ENCODE peak calls at places on chromosomes 3 and 15, in nine cellular contexts. One of them, this sample, is unnamed.

GRCh38 chr15:40412095-40412759 is 6.6 kb downstream of the IVD start:
- DNase-seq in NCI-H1092: no peak
- DNase-seq in psoas muscle: no peak
- DNase-seq in stimulated activated CD4-positive, alpha-beta T cell treated with anti-CD3 and anti-CD28 coated beads, Interleukin-1b, Interleukin-23, amount 100 ng/mL, for 1 hour: no peak
- DNase-seq in fibroblast of pulmonary artery: no peak
- DNase-seq in NCI-H2107: no peak
- DNase-seq in frontal cortex: no peak
- DNase-seq in activated CD8-positive, alpha-beta T cell treated with anti-CD3 and anti-CD28 coated beads for 36 hours: no peak
- DNase-seq in RPMI8226: no peak
- DNase-seq in this sample: no peak

GRCh38 chr3:171227828-171228227 is 201.3 kb upstream of the SLC2A2 start:
- DNase-seq in NCI-H1092: no peak
- DNase-seq in psoas muscle: no peak
- DNase-seq in stimulated activated CD4-positive, alpha-beta T cell treated with anti-CD3 and anti-CD28 coated beads, Interleukin-1b, Interleukin-23, amount 100 ng/mL, for 1 hour: no peak
- DNase-seq in fibroblast of pulmonary artery: no peak
- DNase-seq in NCI-H2107: no peak
- DNase-seq in frontal cortex: no peak
- DNase-seq in activated CD8-positive, alpha-beta T cell treated with anti-CD3 and anti-CD28 coated beads for 36 hours: no peak
- DNase-seq in RPMI8226: no peak
- DNase-seq in this sample: no peak

GRCh38 chr3:18134386-18135082 is 290.6 kb downstream of the SATB1 start:
- DNase-seq in NCI-H1092: no peak
- DNase-seq in psoas muscle: no peak
- DNase-seq in stimulated activated CD4-positive, alpha-beta T cell treated with anti-CD3 and anti-CD28 coated beads, Interleukin-1b, Interleukin-23, amount 100 ng/mL, for 1 hour: no peak
- DNase-seq in fibroblast of pulmonary artery: peak; percentile 75
- DNase-seq in NCI-H2107: no peak
- DNase-seq in frontal cortex: no peak
- DNase-seq in activated CD8-positive, alpha-beta T cell treated with anti-CD3 and anti-CD28 coated beads for 36 hours: no peak
- DNase-seq in RPMI8226: no peak
- DNase-seq in this sample: no peak

GRCh38 chr15:20294651-20295237 is 246.9 kb downstream of the GOLGA6L6 start:
- DNase-seq in NCI-H1092: no peak
- DNase-seq in psoas muscle: no peak
- DNase-seq in stimulated activated CD4-positive, alpha-beta T cell treated with anti-CD3 and anti-CD28 coated beads, Interleukin-1b, Interleukin-23, amount 100 ng/mL, for 1 hour: no peak
- DNase-seq in fibroblast of pulmonary artery: no peak
- DNase-seq in NCI-H2107: no peak
- DNase-seq in frontal cortex: no peak
- DNase-seq in activated CD8-positive, alpha-beta T cell treated with anti-CD3 and anti-CD28 coated beads for 36 hours: no peak
- DNase-seq in RPMI8226: no peak
- DNase-seq in this sample: no peak

GRCh38 chr15:41115652-41116115 is 396 bp downstream of the INO80 start:
- DNase-seq in NCI-H1092: no peak
- DNase-seq in psoas muscle: peak; percentile 78
- DNase-seq in stimulated activated CD4-positive, alpha-beta T cell treated with anti-CD3 and anti-CD28 coated beads, Interleukin-1b, Interleukin-23, amount 100 ng/mL, for 1 hour: peak; percentile 20
- DNase-seq in fibroblast of pulmonary artery: peak; percentile 61
- DNase-seq in NCI-H2107: no peak
- DNase-seq in frontal cortex: peak; percentile 44
- DNase-seq in activated CD8-positive, alpha-beta T cell treated with anti-CD3 and anti-CD28 coated beads for 36 hours: peak; percentile 82
- DNase-seq in RPMI8226: peak; percentile 77
- DNase-seq in this sample: peak; percentile 61

GRCh38 chr15:88904808-88905327 is 8.3 kb downstream of the MFGE8 start:
- DNase-seq in NCI-H1092: peak; percentile 24
- DNase-seq in psoas muscle: peak; percentile 81
- DNase-seq in stimulated activated CD4-positive, alpha-beta T cell treated with anti-CD3 and anti-CD28 coated beads, Interleukin-1b, Interleukin-23, amount 100 ng/mL, for 1 hour: peak; percentile 93
- DNase-seq in fibroblast of pulmonary artery: peak; percentile 81
- DNase-seq in NCI-H2107: no peak
- DNase-seq in frontal cortex: peak; percentile 73
- DNase-seq in activated CD8-positive, alpha-beta T cell treated with anti-CD3 and anti-CD28 coated beads for 36 hours: peak; percentile 96
- DNase-seq in RPMI8226: peak; percentile 89
- DNase-seq in this sample: peak; percentile 88

GRCh38 chr15:100781061-100781960 is 98.3 kb upstream of the ALDH1A3 start:
- DNase-seq in NCI-H1092: no peak
- DNase-seq in psoas muscle: no peak
- DNase-seq in stimulated activated CD4-positive, alpha-beta T cell treated with anti-CD3 and anti-CD28 coated beads, Interleukin-1b, Interleukin-23, amount 100 ng/mL, for 1 hour: no peak
- DNase-seq in fibroblast of pulmonary artery: no peak
- DNase-seq in NCI-H2107: no peak
- DNase-seq in frontal cortex: no peak
- DNase-seq in activated CD8-positive, alpha-beta T cell treated with anti-CD3 and anti-CD28 coated beads for 36 hours: no peak
- DNase-seq in RPMI8226: no peak
- DNase-seq in this sample: no peak

GRCh38 chr15:88894819-88895767 is at the start of gene HAPLN3:
- DNase-seq in NCI-H1092: no peak
- DNase-seq in psoas muscle: peak; percentile 51
- DNase-seq in stimulated activated CD4-positive, alpha-beta T cell treated with anti-CD3 and anti-CD28 coated beads, Interleukin-1b, Interleukin-23, amount 100 ng/mL, for 1 hour: no peak
- DNase-seq in fibroblast of pulmonary artery: peak; percentile 40
- DNase-seq in NCI-H2107: no peak
- DNase-seq in frontal cortex: no peak
- DNase-seq in activated CD8-positive, alpha-beta T cell treated with anti-CD3 and anti-CD28 coated beads for 36 hours: peak; percentile 86
- DNase-seq in RPMI8226: peak; percentile 72
- DNase-seq in this sample: peak; percentile 39

GRCh38 chr3:129501630-129502029 is 26.8 kb upstream of the RHO start:
- DNase-seq in NCI-H1092: no peak
- DNase-seq in psoas muscle: no peak
- DNase-seq in stimulated activated CD4-positive, alpha-beta T cell treated with anti-CD3 and anti-CD28 coated beads, Interleukin-1b, Interleukin-23, amount 100 ng/mL, for 1 hour: no peak
- DNase-seq in fibroblast of pulmonary artery: no peak
- DNase-seq in NCI-H2107: no peak
- DNase-seq in frontal cortex: no peak
- DNase-seq in activated CD8-positive, alpha-beta T cell treated with anti-CD3 and anti-CD28 coated beads for 36 hours: no peak
- DNase-seq in RPMI8226: no peak
- DNase-seq in this sample: no peak

GRCh38 chr3:42763023-42763422 is 10.0 kb downstream of the CCDC13 start:
- DNase-seq in NCI-H1092: no peak
- DNase-seq in psoas muscle: no peak
- DNase-seq in stimulated activated CD4-positive, alpha-beta T cell treated with anti-CD3 and anti-CD28 coated beads, Interleukin-1b, Interleukin-23, amount 100 ng/mL, for 1 hour: no peak
- DNase-seq in fibroblast of pulmonary artery: peak; percentile 44
- DNase-seq in NCI-H2107: no peak
- DNase-seq in frontal cortex: no peak
- DNase-seq in activated CD8-positive, alpha-beta T cell treated with anti-CD3 and anti-CD28 coated beads for 36 hours: no peak
- DNase-seq in RPMI8226: no peak
- DNase-seq in this sample: no peak

GRCh38 chr3:113211370-113212154 is at the start of gene BOC:
- DNase-seq in NCI-H1092: no peak
- DNase-seq in psoas muscle: peak; percentile 43
- DNase-seq in stimulated activated CD4-positive, alpha-beta T cell treated with anti-CD3 and anti-CD28 coated beads, Interleukin-1b, Interleukin-23, amount 100 ng/mL, for 1 hour: no peak
- DNase-seq in fibroblast of pulmonary artery: peak; percentile 66
- DNase-seq in NCI-H2107: no peak
- DNase-seq in frontal cortex: peak; percentile 61
- DNase-seq in activated CD8-positive, alpha-beta T cell treated with anti-CD3 and anti-CD28 coated beads for 36 hours: peak; percentile 17
- DNase-seq in RPMI8226: no peak
- DNase-seq in this sample: no peak

GRCh38 chr3:50340404-50341329 is at the start of gene RASSF1:
- DNase-seq in NCI-H1092: no peak
- DNase-seq in psoas muscle: peak; percentile 78
- DNase-seq in stimulated activated CD4-positive, alpha-beta T cell treated with anti-CD3 and anti-CD28 coated beads, Interleukin-1b, Interleukin-23, amount 100 ng/mL, for 1 hour: no peak
- DNase-seq in fibroblast of pulmonary artery: peak; percentile 41
- DNase-seq in NCI-H2107: no peak
- DNase-seq in frontal cortex: no peak
- DNase-seq in activated CD8-positive, alpha-beta T cell treated with anti-CD3 and anti-CD28 coated beads for 36 hours: peak; percentile 87
- DNase-seq in RPMI8226: peak; percentile 78
- DNase-seq in this sample: peak; percentile 48

GRCh38 chr15:73688455-73688854 is 4.3 kb downstream of the CD276 start:
- DNase-seq in NCI-H1092: no peak
- DNase-seq in psoas muscle: no peak
- DNase-seq in stimulated activated CD4-positive, alpha-beta T cell treated with anti-CD3 and anti-CD28 coated beads, Interleukin-1b, Interleukin-23, amount 100 ng/mL, for 1 hour: no peak
- DNase-seq in fibroblast of pulmonary artery: no peak
- DNase-seq in NCI-H2107: no peak
- DNase-seq in frontal cortex: no peak
- DNase-seq in activated CD8-positive, alpha-beta T cell treated with anti-CD3 and anti-CD28 coated beads for 36 hours: no peak
- DNase-seq in RPMI8226: no peak
- DNase-seq in this sample: no peak

GRCh38 chr3:53780171-53780570 is 66.0 kb downstream of the CHDH start:
- DNase-seq in NCI-H1092: no peak
- DNase-seq in psoas muscle: no peak
- DNase-seq in stimulated activated CD4-positive, alpha-beta T cell treated with anti-CD3 and anti-CD28 coated beads, Interleukin-1b, Interleukin-23, amount 100 ng/mL, for 1 hour: no peak
- DNase-seq in fibroblast of pulmonary artery: peak; percentile 3
- DNase-seq in NCI-H2107: no peak
- DNase-seq in frontal cortex: no peak
- DNase-seq in activated CD8-positive, alpha-beta T cell treated with anti-CD3 and anti-CD28 coated beads for 36 hours: no peak
- DNase-seq in RPMI8226: no peak
- DNase-seq in this sample: no peak

GRCh38 chr15:75672646-75673425 is 25.1 kb downstream of the SNX33 start:
- DNase-seq in NCI-H1092: no peak
- DNase-seq in psoas muscle: no peak
- DNase-seq in stimulated activated CD4-positive, alpha-beta T cell treated with anti-CD3 and anti-CD28 coated beads, Interleukin-1b, Interleukin-23, amount 100 ng/mL, for 1 hour: no peak
- DNase-seq in fibroblast of pulmonary artery: peak; percentile 87
- DNase-seq in NCI-H2107: no peak
- DNase-seq in frontal cortex: no peak
- DNase-seq in activated CD8-positive, alpha-beta T cell treated with anti-CD3 and anti-CD28 coated beads for 36 hours: no peak
- DNase-seq in RPMI8226: no peak
- DNase-seq in this sample: no peak

This sample was measured in effector memory CD4-positive, alpha-beta T cell.